ENCODE peak calls at places on chromosomes 1 and 21, in ten cellular contexts. Y is suprapubic skin; O is activated CD8-positive, alpha-beta T cell treated with anti-CD3 and anti-CD28 coated beads for 36 hours; G is stimulated activated CD4-positive, alpha-beta T cell treated with anti-CD3 and anti-CD28 coated beads, Interleukin-4, amount 100 ng/mL, for 24 hours; D is PC-3; T is GM19239; F is kidney glomerular epithelial cell; Z is tibial nerve; B is uterus; H is choroid plexus epithelial cell. C is an unnamed sample.
A peak's percentile ranks its signal among the peaks of the same experiment; 100 is the strongest.

GRCh38 chr1:110234691-110235090 is 24.6 kb downstream of the KCNC4 start:
- DNase-seq in Y (no peak), O (no peak), G (no peak), D (peak; percentile 53), T (no peak), F (no peak), Z (no peak), B (no peak), H (no peak), C (no peak)

GRCh38 chr1:112706505-112707216 is at the start of gene RHOC:
- DNase-seq in Y (no peak), O (peak; percentile 43), G (peak; percentile 24), D (peak; percentile 76), T (peak; percentile 69), F (peak; percentile 70), Z (peak; percentile 41), B (peak; percentile 68), H (peak; percentile 65), C (no peak)

GRCh38 chr1:244060117-244060516 is 9.0 kb downstream of the ZBTB18 start:
- DNase-seq in Y (no peak), O (no peak), G (no peak), D (no peak), T (no peak), F (no peak), Z (no peak), B (no peak), H (no peak), C (no peak)

GRCh38 chr1:115098979-115099692 is 9.8 kb upstream of the TSPAN2 start:
- DNase-seq in Y (no peak), O (peak; percentile 85), G (peak; percentile 58), D (peak; percentile 82), T (peak; percentile 50), F (peak; percentile 77), Z (no peak), B (peak; percentile 84), H (peak; percentile 62), C (peak; percentile 39)

GRCh38 chr21:15272591-15272990 is 207.8 kb upstream of the NRIP1 start:
- DNase-seq in Y (no peak), O (no peak), G (no peak), D (peak; percentile 42), T (no peak), F (no peak), Z (no peak), B (no peak), H (peak; percentile 49), C (no peak)

GRCh38 chr1:220748091-220748934 is at the start of gene MTARC2:
- DNase-seq in Y (peak; percentile 91), O (peak; percentile 22), G (no peak), D (peak; percentile 85), T (no peak), F (peak; percentile 74), Z (peak; percentile 46), B (peak; percentile 61), H (peak; percentile 51), C (peak; percentile 32)

GRCh38 chr1:212858461-212859265 is 588 bp downstream of the FLVCR1 start:
- DNase-seq in Y (no peak), O (peak; percentile 30), G (peak; percentile 7), D (peak; percentile 47), T (no peak), F (no peak), Z (no peak), B (peak; percentile 16), H (peak; percentile 52), C (no peak)

GRCh38 chr1:212609701-212610574 is 1.4 kb downstream of the ATF3 start:
- DNase-seq in Y (no peak), O (peak; percentile 43), G (no peak), D (peak; percentile 51), T (no peak), F (peak; percentile 44), Z (no peak), B (no peak), H (no peak), C (no peak)

GRCh38 chr1:230160957-230161771 is 94.1 kb downstream of the GALNT2 start:
- DNase-seq in Y (no peak), O (no peak), G (no peak), D (peak; percentile 48), T (no peak), F (no peak), Z (no peak), B (no peak), H (no peak), C (peak; percentile 80)

C was measured in pulmonary artery endothelial cell.